ENCODE peak calls at places on chromosomes 4 and X, in four cellular contexts. K, H, P and D are unnamed samples.

GRCh38 chr4:8940792-8941491 is 69.3 kb upstream of the HMX1 start:
- DNase-seq in K (peak; percentile 64), H (no peak), P (peak; percentile 17), D (no peak)

GRCh38 chrX:67893931-67894330 is 350.1 kb downstream of the AR start:
- DNase-seq in K (peak; percentile 42), H (peak; percentile 3), P (no peak), D (no peak)

GRCh38 chr4:120731561-120731960 is 191.0 kb downstream of the PRDM5 start:
- DNase-seq in K (peak; percentile 86), H (peak; percentile 18), P (no peak), D (no peak)

GRCh38 chr4:188412499-188412898 is 273.3 kb downstream of the TRIML1 start:
- DNase-seq in K (no peak), H (no peak), P (no peak), D (no peak)

GRCh38 chrX:120726294-120726693 is 96.4 kb upstream of the C1GALT1C1 start:
- DNase-seq in K (no peak), H (no peak), P (no peak), D (no peak)

GRCh38 chrX:68571292-68572256 is 72.7 kb downstream of the YIPF6 start:
- DNase-seq in K (peak; percentile 8), H (peak; percentile 80), P (no peak), D (no peak)

GRCh38 chrX:154541896-154542722 is 4.5 kb downstream of the G6PD start:
- DNase-seq in K (peak; percentile 63), H (peak; percentile 94), P (no peak), D (no peak)

GRCh38 chr4:183563874-183564273 is 59.0 kb downstream of the ING2 start:
- DNase-seq in K (peak; percentile 45), H (peak; percentile 28), P (no peak), D (no peak)

GRCh38 chrX:150224676-150225075 is 138.4 kb upstream of the MAMLD1 start:
- DNase-seq in K (no peak), H (no peak), P (no peak), D (no peak)

GRCh38 chrX:133859860-133860259 is 125.5 kb downstream of the GPC3 start:
- DNase-seq in K (no peak), H (peak; percentile 55), P (no peak), D (no peak)

GRCh38 chr4:152162331-152162697 is 373.6 kb downstream of the FBXW7 start:
- DNase-seq in K (no peak), H (no peak), P (no peak), D (no peak)

GRCh38 chr4:2811830-2812599 is 19.1 kb downstream of the SH3BP2 start:
- DNase-seq in K (peak; percentile 76), H (peak; percentile 65), P (no peak), D (peak; percentile 68)

GRCh38 chr4:82776925-82777542 is 21.6 kb downstream of the SCD5 start:
- DNase-seq in K (no peak), H (peak; percentile 89), P (no peak), D (peak; percentile 10)

GRCh38 chr4:83075696-83076095 is 38.8 kb downstream of the PLAC8 start:
- DNase-seq in K (no peak), H (peak; percentile 78), P (no peak), D (no peak)

GRCh38 chrX:36856849-36857248 is 151.3 kb upstream of the FAM47C start:
- DNase-seq in K (no peak), H (peak; percentile 2), P (no peak), D (no peak)

GRCh38 chr4:140367738-140368137 is 5.7 kb upstream of the SCOC start:
- DNase-seq in K (no peak), H (peak; percentile 58), P (no peak), D (no peak)

GRCh38 chr4:2142630-2143427 is 83.7 kb downstream of the NAT8L start:
- DNase-seq in K (no peak), H (no peak), P (no peak), D (no peak)

GRCh38 chrX:65034641-65035450 is 58.6 kb upstream of the ZC4H2 start:
- DNase-seq in K (peak; percentile 92), H (peak; percentile 68), P (peak; percentile 61), D (peak; percentile 90)

GRCh38 chrX:18875256-18875878 is 108.5 kb downstream of the PHKA2 start:
- DNase-seq in K (no peak), H (no peak), P (no peak), D (peak; percentile 20)

GRCh38 chr4:55880652-55881280 is 27.3 kb downstream of the EXOC1 start:
- DNase-seq in K (no peak), H (no peak), P (no peak), D (no peak)

GRCh38 chrX:122363112-122363511 is 821.0 kb upstream of the GRIA3 start:
- DNase-seq in K (peak; percentile 14), H (no peak), P (no peak), D (peak; percentile 39)

GRCh38 chrX:49876750-49877149 is 2.5 kb upstream of the USP27X start:
- DNase-seq in K (peak; percentile 24), H (peak; percentile 23), P (no peak), D (no peak)

GRCh38 chrX:3026074-3026588 is 15.1 kb upstream of the ARSF start:
- DNase-seq in K (no peak), H (no peak), P (no peak), D (no peak)

GRCh38 chr4:150768492-150768891 is 186.5 kb downstream of the MAB21L2 start:
- DNase-seq in K (no peak), H (peak; percentile 17), P (no peak), D (no peak)

GRCh38 chr4:1720163-1720983 is 750 bp downstream of the TMEM129 start:
- DNase-seq in K (peak; percentile 61), H (peak; percentile 28), P (no peak), D (peak; percentile 54)

GRCh38 chr4:124804584-124804983 is 92.1 kb upstream of the ANKRD50 start:
- DNase-seq in K (no peak), H (peak; percentile 18), P (no peak), D (no peak)

GRCh38 chr4:179803857-179804256 is 2361.6 kb upstream of the AGA start:
- DNase-seq in K (no peak), H (peak; percentile 45), P (no peak), D (no peak)

GRCh38 chr4:168634276-168634802 is 137.5 kb downstream of the PALLD start:
- DNase-seq in K (peak; percentile 85), H (peak; percentile 92), P (no peak), D (no peak)
- H4K5ac ChIP-seq in K (no peak overlapping the region), H (peak overlapping the region; percentile 27), P (no peak overlapping the region), D (no peak overlapping the region)

DNA sequence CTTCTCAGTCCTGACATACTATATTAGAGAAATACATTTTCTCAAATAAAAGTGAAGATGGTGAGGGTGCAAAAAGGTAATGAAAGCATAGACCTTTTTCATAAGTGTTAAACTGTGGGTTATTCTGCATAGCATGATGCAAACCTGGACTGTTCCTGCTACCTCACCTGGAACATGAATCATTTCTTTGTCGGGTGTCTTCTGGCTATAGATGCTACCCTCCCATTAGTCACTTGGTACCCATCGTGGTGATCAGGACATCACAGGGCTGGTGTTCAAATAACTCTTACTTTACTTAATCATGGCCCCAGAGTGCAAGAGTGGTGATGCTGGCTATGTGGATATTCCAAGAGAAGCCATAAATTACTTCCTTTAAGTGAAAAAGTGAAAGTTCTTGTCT is 264.7 kb upstream of the AGA start:
- DNase-seq in K (no peak), H (no peak), P (no peak), D (no peak)
- H2BK15ac ChIP-seq in K (no peak overlapping the region), H (no peak overlapping the region), P (no peak overlapping the region), D (no peak overlapping the region)

GRCh38 chr4:52959545-52959944 is 97.4 kb downstream of the RASL11B start:
- DNase-seq in K (no peak), H (peak; percentile 80), P (no peak), D (no peak)

GRCh38 chr4:52958232-52958631 is 96.1 kb downstream of the RASL11B start:
- DNase-seq in K (no peak), H (peak; percentile 76), P (no peak), D (no peak)

GRCh38 chr4:52956691-52957090 is 94.6 kb downstream of the RASL11B start:
- DNase-seq in K (no peak), H (peak; percentile 33), P (no peak), D (no peak)

GRCh38 chr4:52957220-52957686 is 95.1 kb downstream of the RASL11B start:
- DNase-seq in K (no peak), H (peak; percentile 58), P (no peak), D (no peak)

DNA sequence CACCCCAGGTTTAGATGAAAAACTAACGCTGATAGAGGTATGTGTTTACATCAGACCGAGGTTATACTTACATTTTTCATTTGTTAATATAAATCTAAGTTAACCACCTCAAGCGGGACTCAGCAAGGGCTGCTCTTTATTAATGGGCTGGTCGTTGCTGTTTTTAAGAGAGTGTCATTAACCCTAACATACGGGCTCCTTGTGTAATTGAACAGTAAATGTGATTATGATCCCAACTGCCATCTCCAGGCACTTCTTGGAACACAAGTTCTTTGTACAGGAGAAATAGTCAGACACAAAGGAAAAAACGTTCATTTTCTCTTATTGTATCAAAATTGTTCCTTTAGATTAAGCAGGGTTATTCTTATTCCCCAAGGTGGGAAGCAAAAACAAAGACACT is 95.7 kb downstream of the RASL11B start:
- DNase-seq in K (no peak), H (peak; percentile 24), P (no peak), D (no peak)
- H3K9ac ChIP-seq in K (no peak overlapping the region), H (peak overlapping the region; percentile 34), P (no peak overlapping the region), D (no peak overlapping the region)

GRCh38 chr4:114396808-114397207 is 201.8 kb upstream of the UGT8 start:
- DNase-seq in K (no peak), H (no peak), P (no peak), D (no peak)

GRCh38 chr4:114399085-114399484 is 199.5 kb upstream of the UGT8 start:
- DNase-seq in K (peak; percentile 82), H (no peak), P (no peak), D (peak; percentile 67)

GRCh38 chr4:114400531-114400930 is 198.1 kb upstream of the UGT8 start:
- DNase-seq in K (no peak), H (no peak), P (no peak), D (no peak)

GRCh38 chr4:114398386-114398785 is 200.2 kb upstream of the UGT8 start:
- DNase-seq in K (peak; percentile 25), H (no peak), P (no peak), D (no peak)

GRCh38 chr4:114401483-114401882 is 197.1 kb upstream of the UGT8 start:
- DNase-seq in K (no peak), H (no peak), P (no peak), D (no peak)
- H4K5ac ChIP-seq in K (no peak overlapping the region), H (no peak overlapping the region), P (no peak overlapping the region), D (no peak overlapping the region)

GRCh38 chr4:6719611-6720179 is 3.7 kb downstream of the BLOC1S4 start:
- DNase-seq in K (no peak), H (no peak), P (no peak), D (no peak)

GRCh38 chr4:6718932-6719610 is 3.1 kb downstream of the BLOC1S4 start:
- DNase-seq in K (no peak), H (no peak), P (no peak), D (no peak)

GRCh38 chr4:6721121-6721520 is 5.1 kb downstream of the BLOC1S4 start:
- DNase-seq in K (no peak), H (no peak), P (no peak), D (no peak)

GRCh38 chr4:6722891-6723290 is 6.9 kb downstream of the BLOC1S4 start:
- DNase-seq in K (no peak), H (no peak), P (no peak), D (no peak)

DNA sequence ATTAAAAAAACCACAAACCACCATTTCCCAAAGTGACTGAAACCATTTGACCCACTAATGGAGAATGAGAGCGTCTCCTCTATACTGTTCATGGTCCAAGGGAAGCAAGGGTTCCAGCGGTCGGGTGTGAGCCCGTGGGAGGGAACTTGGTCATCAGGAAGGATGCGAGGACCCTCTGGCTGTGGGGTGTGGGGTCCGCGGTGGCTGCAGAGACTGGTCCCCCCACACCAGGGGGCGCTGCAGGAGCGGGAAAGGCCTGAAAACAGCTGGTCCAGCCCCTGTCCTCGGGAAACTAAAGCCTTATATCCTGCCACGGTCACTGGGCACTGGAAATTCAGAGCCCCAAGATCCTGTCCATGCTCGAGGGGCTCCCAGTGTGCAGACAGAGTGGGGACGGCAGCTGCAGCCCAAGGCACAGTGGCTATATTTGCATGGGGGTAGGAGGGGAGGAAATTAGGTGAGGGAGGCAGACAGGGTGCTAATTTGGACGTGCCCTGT is 4.3 kb downstream of the BLOC1S4 start:
- DNase-seq in K (peak; percentile 73), H (peak; percentile 65), P (no peak), D (peak; percentile 85)
- H2BK15ac ChIP-seq in K (no peak overlapping the region), H (no peak overlapping the region), P (no peak overlapping the region), D (no peak overlapping the region)